ENCODE peak calls at places on chromosomes 16 and 17, in four cellular contexts. One of them, this sample, is unnamed.

GRCh38 chr17:67377727-67378443 is 804 bp downstream of the PITPNC1 start:
- DNase-seq in thoracic aorta: no peak
- DNase-seq in BJ: no peak
- DNase-seq in foreskin fibroblast: peak
- DNase-seq in this sample: peak

GRCh38 chr16:73026754-73027654 is 20.9 kb downstream of the ZFHX3 start:
- DNase-seq in thoracic aorta: no peak
- DNase-seq in BJ: no peak
- DNase-seq in foreskin fibroblast: no peak
- DNase-seq in this sample: no peak

GRCh38 chr16:68000024-68000423 is 740 bp upstream of the DPEP2 start:
- DNase-seq in foreskin fibroblast: no peak
- DNase-seq in thoracic aorta: no peak
- DNase-seq in BJ: no peak
- DNase-seq in this sample: no peak

GRCh38 chr17:5812590-5812989 is 228.3 kb upstream of the NLRP1 start:
- DNase-seq in thoracic aorta: no peak
- DNase-seq in foreskin fibroblast: no peak
- DNase-seq in BJ: no peak
- DNase-seq in this sample: no peak

GRCh38 chr16:23398987-23399805 is 53.8 kb downstream of the COG7 start:
- DNase-seq in foreskin fibroblast: no peak
- DNase-seq in BJ: no peak
- DNase-seq in thoracic aorta: no peak
- DNase-seq in this sample: no peak

GRCh38 chr17:42363767-42364585 is 24.3 kb downstream of the STAT3 start:
- DNase-seq in BJ: no peak
- DNase-seq in thoracic aorta: no peak
- DNase-seq in foreskin fibroblast: peak
- DNase-seq in this sample: no peak

GRCh38 chr17:3157218-3157617 is 29.9 kb upstream of the OR1G1 start:
- DNase-seq in thoracic aorta: no peak
- DNase-seq in foreskin fibroblast: no peak
- DNase-seq in BJ: no peak
- DNase-seq in this sample: no peak

GRCh38 chr17:48547839-48548686 is 3.2 kb upstream of the HOXB2 start:
- DNase-seq in thoracic aorta: no peak
- DNase-seq in BJ: no peak
- DNase-seq in foreskin fibroblast: no peak
- DNase-seq in this sample: no peak

GRCh38 chr17:237406-237955 is 56.0 kb upstream of the DOC2B start:
- DNase-seq in thoracic aorta: no peak
- DNase-seq in foreskin fibroblast: no peak
- DNase-seq in BJ: no peak
- DNase-seq in this sample: no peak

GRCh38 chr17:81557276-81558114 is 5.3 kb upstream of the FAAP100 start:
- DNase-seq in BJ: no peak
- DNase-seq in thoracic aorta: no peak
- DNase-seq in foreskin fibroblast: no peak
- DNase-seq in this sample: no peak

GRCh38 chr17:81556863-81557262 is 4.7 kb upstream of the FAAP100 start:
- DNase-seq in foreskin fibroblast: no peak
- DNase-seq in BJ: no peak
- DNase-seq in thoracic aorta: no peak
- DNase-seq in this sample: no peak

GRCh38 chr17:81561494-81561885 is 9.3 kb upstream of the FAAP100 start:
- DNase-seq in BJ: no peak
- DNase-seq in foreskin fibroblast: peak
- DNase-seq in thoracic aorta: no peak
- DNase-seq in this sample: no peak

GRCh38 chr17:81558115-81558468 is 5.9 kb upstream of the FAAP100 start:
- DNase-seq in foreskin fibroblast: no peak
- DNase-seq in thoracic aorta: no peak
- DNase-seq in BJ: no peak
- DNase-seq in this sample: no peak

DNA sequence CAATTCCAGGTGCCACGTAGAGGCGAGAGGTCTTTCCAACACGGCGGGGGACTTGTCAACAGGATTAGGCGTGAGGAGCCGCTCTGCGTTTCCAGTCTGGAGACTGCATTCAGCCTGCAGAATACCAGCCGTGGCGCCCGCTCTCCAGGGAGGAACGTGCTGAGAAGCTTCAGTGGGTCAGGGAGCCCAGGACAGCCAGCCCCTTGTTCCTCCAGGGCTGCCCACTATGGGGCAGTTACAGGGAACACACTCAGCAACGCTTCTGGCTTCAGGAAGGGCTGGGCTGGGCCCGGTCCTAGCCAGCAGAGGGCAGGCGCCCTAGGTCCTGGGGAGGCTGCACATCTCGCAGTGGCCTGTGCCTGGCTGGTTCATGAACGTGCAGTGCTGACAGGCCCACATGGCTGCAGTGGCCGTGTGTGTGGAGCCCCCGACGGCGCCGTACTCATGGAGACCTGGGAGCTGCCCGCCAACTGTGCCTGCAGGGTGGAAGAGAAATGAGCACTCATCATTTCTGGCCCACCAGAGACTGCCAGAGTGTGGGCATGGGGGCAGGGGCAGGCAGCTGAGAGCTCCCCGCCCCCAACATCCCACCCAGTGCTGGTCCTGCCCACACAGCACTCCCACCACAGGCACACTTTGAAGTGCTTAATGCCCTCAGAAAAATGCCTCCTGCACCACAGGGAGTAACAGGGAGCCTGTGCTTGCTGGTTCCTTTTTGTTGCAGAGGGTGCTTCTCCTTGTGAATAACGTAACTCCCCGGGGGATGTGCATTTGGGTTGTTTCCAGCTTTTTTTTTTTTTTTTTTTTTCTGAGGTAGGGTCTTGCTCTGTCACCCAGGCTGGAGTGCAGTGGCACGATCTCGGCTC is 7.0 kb upstream of the FAAP100 start:
- DNase-seq in BJ: no peak
- DNase-seq in thoracic aorta: no peak
- DNase-seq in foreskin fibroblast: peak
- DNase-seq in this sample: peak
- TF ChIP-seq CTCF in BJ: peak
- TF ChIP-seq CTCF in thoracic aorta: no peak
- TF ChIP-seq CTCF in foreskin fibroblast: peak
- TF ChIP-seq CTCF in this sample: no peak

GRCh38 chr17:17741346-17742023 is 60.2 kb downstream of the RAI1 start:
- DNase-seq in foreskin fibroblast: peak
- DNase-seq in thoracic aorta: no peak
- DNase-seq in BJ: no peak
- DNase-seq in this sample: peak
- TF ChIP-seq CTCF in foreskin fibroblast: no peak
- TF ChIP-seq CTCF in thoracic aorta: peak
- TF ChIP-seq CTCF in BJ: peak
- TF ChIP-seq CTCF in this sample: no peak

GRCh38 chr17:13736915-13737314 is 135.2 kb upstream of the HS3ST3A1 start:
- DNase-seq in foreskin fibroblast: peak
- DNase-seq in BJ: peak
- DNase-seq in thoracic aorta: no peak
- DNase-seq in this sample: no peak

GRCh38 chr17:13735861-13736260 is 134.1 kb upstream of the HS3ST3A1 start:
- DNase-seq in foreskin fibroblast: peak
- DNase-seq in BJ: no peak
- DNase-seq in thoracic aorta: no peak
- DNase-seq in this sample: no peak

GRCh38 chr17:13740692-13741091 is 139.0 kb upstream of the HS3ST3A1 start:
- DNase-seq in BJ: no peak
- DNase-seq in thoracic aorta: no peak
- DNase-seq in foreskin fibroblast: no peak
- DNase-seq in this sample: no peak

GRCh38 chr17:13734880-13735279 is 133.2 kb upstream of the HS3ST3A1 start:
- DNase-seq in foreskin fibroblast: no peak
- DNase-seq in thoracic aorta: no peak
- DNase-seq in BJ: no peak
- DNase-seq in this sample: no peak

DNA sequence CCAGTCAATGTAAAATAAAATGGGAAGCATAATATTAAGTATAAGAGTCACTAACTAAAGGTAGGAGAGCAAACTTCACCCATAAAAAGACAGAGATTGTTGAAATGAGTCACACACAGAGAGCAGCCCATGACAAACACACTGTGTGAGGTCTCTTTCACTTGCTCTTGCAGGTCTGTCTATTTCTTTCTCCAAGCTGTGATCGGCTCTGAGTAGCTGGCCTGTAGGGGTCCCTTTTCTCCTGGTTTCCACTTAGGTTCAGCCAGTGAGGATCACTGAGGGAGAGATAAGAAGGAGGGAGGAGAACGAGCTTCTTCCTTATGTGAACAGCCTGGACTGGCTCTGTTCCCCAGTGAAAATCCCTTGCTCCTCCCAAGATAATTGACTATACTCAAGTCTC is 133.7 kb upstream of the HS3ST3A1 start:
- DNase-seq in thoracic aorta: no peak
- DNase-seq in BJ: no peak
- DNase-seq in foreskin fibroblast: peak
- DNase-seq in this sample: no peak
- TF ChIP-seq CTCF in thoracic aorta: no peak
- TF ChIP-seq CTCF in BJ: peak
- TF ChIP-seq CTCF in foreskin fibroblast: peak
- TF ChIP-seq CTCF in this sample: no peak

GRCh38 chr16:27867122-27868110 is 196.1 kb downstream of the GSG1L start:
- DNase-seq in BJ: peak
- DNase-seq in thoracic aorta: no peak
- DNase-seq in foreskin fibroblast: peak
- DNase-seq in this sample: peak
- TF ChIP-seq CTCF in BJ: peak
- TF ChIP-seq CTCF in thoracic aorta: peak
- TF ChIP-seq CTCF in foreskin fibroblast: peak
- TF ChIP-seq CTCF in this sample: peak